ENCODE peak calls at places on chromosomes 11 and 22, in seven cellular contexts. L, N, C, O, M, Z and B are unnamed samples.

GRCh38 chr22:48594016-48594756 is 1233.5 kb downstream of the BRD1 start:
- DNase-seq in L (no peak), M (peak; percentile 38), Z (no peak), C (no peak), O (no peak), N (no peak), B (no peak)

GRCh38 chr11:65652511-65653228 is 10.0 kb downstream of the RELA start:
- DNase-seq in O (peak; percentile 100), N (peak; percentile 88), M (peak; percentile 97), L (peak; percentile 85), C (peak; percentile 91), Z (peak; percentile 96), B (peak; percentile 88)

GRCh38 chr22:48182036-48182435 is 1419.6 kb downstream of the TBC1D22A start:
- DNase-seq in M (no peak), N (no peak), C (no peak), L (no peak), O (no peak), Z (no peak), B (no peak)

GRCh38 chr11:119928047-119928446 is 199.0 kb upstream of the NECTIN1 start:
- DNase-seq in C (no peak), O (peak; percentile 4), N (no peak), L (no peak), Z (no peak), M (no peak), B (no peak)

GRCh38 chr11:102464037-102464436 is 11.5 kb upstream of the TMEM123 start:
- DNase-seq in C (no peak), N (no peak), M (no peak), Z (no peak), O (no peak), L (no peak), B (no peak)

GRCh38 chr11:44747339-44747738 is 20.6 kb downstream of the TSPAN18 start:
- DNase-seq in C (no peak), N (no peak), Z (peak; percentile 74), M (no peak), O (no peak), L (no peak), B (no peak)

GRCh38 chr22:29476116-29476515 is 3.9 kb upstream of the NEFH start:
- DNase-seq in C (no peak), O (no peak), Z (no peak), N (no peak), L (no peak), M (no peak), B (no peak)

GRCh38 chr11:78982377-78982925 is 407.8 kb upstream of the NARS2 start:
- DNase-seq in O (no peak), L (no peak), N (no peak), M (no peak), C (no peak), Z (no peak), B (no peak)

GRCh38 chr11:77072851-77073327 is 6.1 kb downstream of the CAPN5 start:
- DNase-seq in N (no peak), C (no peak), Z (no peak), L (no peak), O (no peak), M (no peak), B (no peak)

GRCh38 chr22:29359469-29359868 is 28.9 kb downstream of the AP1B1 start:
- DNase-seq in Z (peak; percentile 65), N (no peak), M (peak; percentile 85), C (no peak), O (peak; percentile 79), L (peak; percentile 53), B (peak; percentile 54)

GRCh38 chr22:20656902-20657836 is 116.7 kb upstream of the SERPIND1 start:
- DNase-seq in Z (no peak), L (no peak), C (no peak), M (no peak), N (no peak), O (no peak), B (no peak)

GRCh38 chr11:41281131-41281742 is 178.2 kb downstream of the LRRC4C start:
- DNase-seq in N (no peak), Z (peak; percentile 3), C (no peak), L (peak; percentile 50), M (no peak), O (no peak), B (no peak)

GRCh38 chr22:33909075-33909458 is 11.2 kb downstream of the LARGE1 start:
- DNase-seq in Z (peak; percentile 75), L (peak; percentile 70), M (peak; percentile 57), O (no peak), N (no peak), C (no peak), B (no peak)

GRCh38 chr11:123798513-123799252 is 7.5 kb downstream of the OR6M1 start:
- DNase-seq in O (no peak), Z (no peak), N (no peak), C (no peak), L (no peak), M (no peak), B (no peak)

GRCh38 chr11:19013181-19013857 is 47.2 kb downstream of the MRGPRX2 start:
- DNase-seq in Z (no peak), N (no peak), C (no peak), L (no peak), M (no peak), O (no peak), B (no peak)

GRCh38 chr11:119014209-119014924 is 3.8 kb downstream of the RPS25 start:
- DNase-seq in O (peak; percentile 52), Z (no peak), N (no peak), C (no peak), M (no peak), L (no peak), B (no peak)

GRCh38 chr22:30611197-30611596 is 4.2 kb downstream of the TCN2 start:
- DNase-seq in N (no peak), M (no peak), Z (peak; percentile 57), O (no peak), L (no peak), C (no peak), B (no peak)

GRCh38 chr11:120337133-120337895 is 1.1 kb downstream of the ARHGEF12 start:
- DNase-seq in C (peak; percentile 23), O (peak; percentile 78), L (no peak), Z (peak; percentile 45), N (no peak), M (peak; percentile 68), B (no peak)

GRCh38 chr11:65418681-65419459 is 3.7 kb upstream of the NEAT1 start:
- DNase-seq in L (peak; percentile 93), M (peak; percentile 99), N (peak; percentile 97), C (peak; percentile 65), O (peak; percentile 99), Z (peak; percentile 97), B (peak; percentile 85)

GRCh38 chr11:112499153-112499907 is 238.7 kb upstream of the PLET1 start:
- DNase-seq in N (no peak), O (no peak), Z (no peak), C (no peak), M (no peak), L (no peak), B (no peak)

GRCh38 chr22:23036684-23037428 is 33.5 kb upstream of the GNAZ start:
- DNase-seq in O (no peak), C (no peak), N (no peak), M (no peak), L (no peak), Z (peak; percentile 87), B (no peak)

GRCh38 chr11:108766596-108767173 is 101.8 kb downstream of the DDX10 start:
- DNase-seq in L (no peak), Z (no peak), N (no peak), M (no peak), C (no peak), O (no peak), B (no peak)

GRCh38 chr11:128480665-128481064 is 106.7 kb downstream of the ETS1 start:
- DNase-seq in N (no peak), L (no peak), O (no peak), C (no peak), M (no peak), Z (no peak), B (no peak)
- H3K27ac ChIP-seq in N (peak overlapping the region; percentile 88), L (peak overlapping the region; percentile 33), O (peak overlapping the region; percentile 85), C (no peak overlapping the region), M (peak overlapping the region; percentile 54), Z (peak overlapping the region; percentile 66), B (no peak overlapping the region)

DNA sequence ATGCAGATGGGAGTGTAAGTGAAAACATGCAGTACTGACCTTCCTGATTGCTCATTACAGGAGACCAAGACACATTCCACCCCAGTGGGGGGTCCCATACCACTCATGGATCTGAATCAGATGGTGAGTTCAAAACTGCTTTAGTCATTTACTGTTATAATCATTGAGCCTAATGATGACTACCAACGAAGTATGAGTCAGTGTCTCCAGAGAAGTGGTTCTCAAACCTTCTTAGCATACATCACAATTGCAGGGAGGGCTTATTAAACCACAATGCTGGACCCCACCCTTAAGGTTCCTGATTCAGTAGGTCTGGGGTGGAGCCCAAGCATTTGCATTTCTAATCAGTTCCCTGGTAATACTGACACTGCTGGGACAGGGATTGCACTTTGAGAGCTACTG is 75.8 kb downstream of the CD44 start:
- DNase-seq in Z (peak; percentile 98), C (no peak), O (no peak), N (no peak), M (no peak), L (peak; percentile 98), B (no peak)
- H3K27ac ChIP-seq in Z (peak overlapping the region; percentile 97), C (no peak overlapping the region), O (peak overlapping the region; percentile 90), N (no peak overlapping the region), M (no peak overlapping the region), L (peak overlapping the region; percentile 95), B (no peak overlapping the region)

GRCh38 chr11:110200241-110200640 is 96.2 kb downstream of the RDX start:
- DNase-seq in C (no peak), N (no peak), L (peak; percentile 54), Z (peak; percentile 54), O (no peak), M (no peak), B (no peak)

GRCh38 chr11:110196884-110197420 is 99.5 kb downstream of the RDX start:
- DNase-seq in O (no peak), M (no peak), N (no peak), C (no peak), Z (no peak), L (no peak), B (no peak)

GRCh38 chr11:110199184-110199981 is 97.0 kb downstream of the RDX start:
- DNase-seq in O (no peak), C (no peak), N (no peak), L (no peak), M (no peak), Z (peak; percentile 40), B (no peak)

GRCh38 chr11:110198031-110198729 is 98.2 kb downstream of the RDX start:
- DNase-seq in M (no peak), N (no peak), L (no peak), O (peak; percentile 47), Z (peak; percentile 67), C (no peak), B (no peak)

GRCh38 chr11:110196241-110196754 is 100.1 kb downstream of the RDX start:
- DNase-seq in L (peak; percentile 81), C (no peak), N (no peak), M (no peak), Z (peak; percentile 78), O (no peak), B (no peak)
- H3K27ac ChIP-seq in L (peak overlapping the region; percentile 65), C (no peak overlapping the region), N (no peak overlapping the region), M (no peak overlapping the region), Z (peak overlapping the region; percentile 9), O (no peak overlapping the region), B (no peak overlapping the region)

DNA sequence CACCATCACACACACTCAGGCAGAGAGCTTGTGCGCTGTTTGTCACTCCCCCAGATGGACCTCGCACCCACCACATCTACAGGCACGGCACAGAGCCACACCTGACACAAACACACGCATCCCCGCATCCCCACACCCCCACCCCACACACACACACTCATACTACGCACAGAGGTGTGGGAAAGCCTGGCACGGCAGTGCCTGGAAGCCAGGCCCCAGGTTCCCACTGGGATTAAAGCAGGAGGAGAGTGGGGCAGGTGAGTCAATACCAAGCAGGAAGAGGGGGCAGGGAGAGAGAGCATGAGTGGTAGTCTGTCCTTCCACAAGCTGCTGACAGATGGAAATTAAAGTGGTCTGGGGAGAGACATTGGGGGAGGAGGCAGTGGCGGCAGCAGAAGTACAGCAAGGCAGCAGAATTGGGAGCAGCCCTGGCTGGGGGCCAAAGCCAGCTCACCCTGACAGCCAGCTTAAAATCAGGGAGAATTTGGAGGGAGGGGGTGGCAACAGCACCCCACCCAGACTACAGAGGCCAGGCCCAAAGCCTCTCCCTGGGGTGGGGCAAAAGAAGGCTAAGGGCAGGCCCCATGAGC is 20.7 kb downstream of the TNKS1BP1 start:
- DNase-seq in L (no peak), N (no peak), M (peak; percentile 67), O (no peak), C (no peak), Z (peak; percentile 80), B (no peak)
- H3K27ac ChIP-seq in L (no peak overlapping the region), N (peak overlapping the region; percentile 8), M (no peak overlapping the region), O (peak overlapping the region; percentile 11), C (no peak overlapping the region), Z (peak overlapping the region; percentile 55), B (no peak overlapping the region)